ENCODE peak calls at places on chromosome 11, in ten cellular contexts. K, N, A, I, R, W, F, G, J and M are unnamed samples.

GRCh38 chr11:47907499-47907898 is 59.3 kb upstream of the NUP160 start:
- DNase-seq in G (no peak), N (peak), J (no peak), R (no peak), K (no peak), W (peak), F (no peak), I (no peak), A (peak), M (no peak)

GRCh38 chr11:19474954-19475811 is 234.4 kb upstream of the E2F8 start:
- DNase-seq in A (no peak), I (no peak), G (no peak), W (no peak), J (no peak), K (peak), N (no peak), F (no peak), R (no peak), M (no peak)

GRCh38 chr11:129323896-129324522 is 51.6 kb upstream of the BARX2 start:
- DNase-seq in N (peak), W (peak), A (no peak), R (no peak), I (no peak), G (no peak), K (no peak), F (no peak), J (no peak), M (no peak)

GRCh38 chr11:11291432-11292015 is 61.5 kb downstream of the CSNK2A3 start:
- DNase-seq in A (no peak), I (no peak), R (no peak), G (no peak), W (no peak), F (no peak), N (no peak), J (no peak), K (no peak), M (no peak)

GRCh38 chr11:13333456-13333957 is 55.9 kb downstream of the BMAL1 start:
- DNase-seq in W (no peak), J (no peak), K (no peak), I (no peak), F (no peak), G (no peak), R (no peak), A (peak), N (no peak), M (no peak)

GRCh38 chr11:74330065-74330858 is 18.8 kb upstream of the P4HA3 start:
- DNase-seq in N (peak), R (no peak), W (peak), K (no peak), A (peak), F (no peak), I (no peak), J (peak), G (no peak), M (peak)

GRCh38 chr11:99208813-99209212 is 188.1 kb downstream of the CNTN5 start:
- DNase-seq in K (no peak), F (no peak), W (no peak), I (no peak), A (no peak), J (no peak), N (no peak), R (no peak), G (no peak), M (no peak)

GRCh38 chr11:70661763-70662501 is 263.6 kb downstream of the CTTN start:
- DNase-seq in W (no peak), R (no peak), K (peak), F (no peak), I (no peak), N (no peak), G (no peak), J (no peak), A (peak), M (peak)

GRCh38 chr11:78564037-78564888 is 10.4 kb downstream of the NARS2 start:
- DNase-seq in A (peak), R (no peak), F (no peak), K (peak), W (peak), G (no peak), I (peak), N (peak), J (peak), M (peak)

GRCh38 chr11:58575377-58576020 is at the start of gene LPXN:
- DNase-seq in I (no peak), R (no peak), W (peak), A (peak), K (no peak), J (peak), F (no peak), G (no peak), N (no peak), M (peak)

GRCh38 chr11:35373284-35373933 is 45.9 kb downstream of the SLC1A2 start:
- DNase-seq in W (no peak), I (no peak), J (no peak), R (no peak), A (no peak), K (no peak), N (no peak), F (no peak), G (no peak), M (no peak)

GRCh38 chr11:95134491-95134890 is 44.8 kb downstream of the ENDOD1 start:
- DNase-seq in G (no peak), J (no peak), A (peak), N (peak), I (no peak), R (no peak), W (peak), F (no peak), K (no peak), M (peak)

GRCh38 chr11:47980093-47980906 is at the start of gene PTPRJ:
- DNase-seq in K (peak), G (peak), N (peak), R (peak), A (peak), W (peak), I (no peak), F (no peak), J (peak), M (no peak)

GRCh38 chr11:11984563-11984962 is 23.9 kb downstream of the DKK3 start:
- DNase-seq in N (no peak), F (no peak), W (no peak), K (no peak), R (peak), G (no peak), I (no peak), J (no peak), A (no peak), M (no peak)

GRCh38 chr11:63838150-63838681 is 694 bp upstream of the MARK2 start:
- DNase-seq in W (no peak), F (no peak), I (no peak), N (no peak), J (no peak), G (no peak), R (no peak), A (no peak), K (no peak), M (no peak)

GRCh38 chr11:31959711-31960110 is 131.2 kb upstream of the RCN1 start:
- DNase-seq in N (no peak), J (no peak), G (no peak), K (no peak), I (no peak), A (peak), F (no peak), R (no peak), W (no peak), M (peak)

GRCh38 chr11:110347660-110348059 is 51.2 kb upstream of the RDX start:
- DNase-seq in F (no peak), R (no peak), K (no peak), I (no peak), G (no peak), J (no peak), N (no peak), A (no peak), W (no peak), M (no peak)

GRCh38 chr11:122071680-122072321 is 44.2 kb downstream of the BLID start:
- DNase-seq in J (no peak), R (no peak), A (no peak), K (peak), F (no peak), G (no peak), N (no peak), I (no peak), W (no peak), M (no peak)

GRCh38 chr11:13135385-13136271 is 126.5 kb downstream of the RASSF10 start:
- DNase-seq in G (no peak), F (no peak), K (peak), N (peak), I (peak), A (peak), J (peak), W (peak), R (no peak), M (peak)

GRCh38 chr11:117385906-117386305 is 58.3 kb downstream of the CEP164 start:
- DNase-seq in G (no peak), N (no peak), F (no peak), J (no peak), W (no peak), R (peak), A (no peak), K (no peak), I (no peak), M (no peak)

GRCh38 chr11:83070044-83070877 is 1.4 kb downstream of the RAB30 start:
- DNase-seq in F (no peak), I (no peak), N (peak), A (peak), J (peak), G (no peak), R (no peak), W (peak), K (peak), M (peak)

GRCh38 chr11:124899376-124900145 is 1.9 kb upstream of the ROBO4 start:
- DNase-seq in R (peak), K (no peak), I (no peak), F (no peak), J (peak), G (no peak), A (no peak), W (no peak), N (no peak), M (no peak)
- TF ChIP-seq CTCF in R (no peak), K (peak), I (peak), F (no peak), J (peak), G (no peak), A (no peak), W (no peak), N (peak), M (peak)

DNA sequence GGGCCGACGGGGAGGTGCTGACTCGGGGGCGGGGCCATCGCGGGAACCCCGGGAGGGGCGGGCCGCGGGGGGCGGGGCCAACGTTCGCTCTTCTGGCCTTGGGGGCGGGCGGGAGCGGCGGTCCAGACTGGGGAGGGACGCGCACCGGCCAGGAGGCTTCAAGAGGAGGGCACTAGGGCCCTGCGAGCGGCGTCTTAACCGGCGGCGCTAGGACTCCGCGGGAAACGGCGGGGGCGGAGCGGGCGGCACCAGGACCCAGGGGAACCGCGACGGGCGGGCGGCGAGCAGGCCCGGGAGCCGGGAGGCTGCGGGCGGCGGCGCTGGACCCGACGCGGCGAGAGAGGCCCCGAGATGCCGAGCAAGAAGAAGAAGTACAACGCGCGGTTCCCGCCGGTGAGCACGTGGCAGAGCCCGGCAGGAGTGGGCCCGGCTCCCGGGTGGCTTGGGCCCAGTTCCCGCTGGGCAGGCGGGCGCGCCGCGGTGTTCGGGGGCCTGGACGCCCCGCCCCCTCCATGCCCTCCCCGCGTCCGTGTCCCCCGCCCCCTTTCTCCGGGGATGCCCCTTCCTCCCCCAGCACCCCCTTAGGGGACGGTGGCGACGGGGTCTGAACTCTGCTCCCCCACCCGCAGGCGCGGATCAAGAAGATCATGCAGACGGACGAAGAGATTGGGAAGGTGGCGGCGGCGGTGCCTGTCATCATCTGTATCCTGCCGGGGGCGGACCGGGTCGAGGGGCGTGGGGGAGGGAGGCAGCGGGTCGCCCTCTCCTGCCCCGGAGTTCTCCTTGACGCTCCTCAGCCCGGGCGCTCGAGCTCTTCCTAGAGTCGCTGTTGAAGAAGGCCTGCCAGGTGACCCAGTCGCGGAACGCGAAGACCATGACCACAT is at the start of gene DRAP1:
- DNase-seq in J (peak), W (peak), G (peak), K (peak), I (peak), A (peak), F (peak), R (peak), N (peak), M (peak)
- TF ChIP-seq CTCF in J (no peak), W (no peak), G (peak), K (no peak), I (no peak), A (no peak), F (no peak), R (no peak), N (no peak), M (no peak)

DNA sequence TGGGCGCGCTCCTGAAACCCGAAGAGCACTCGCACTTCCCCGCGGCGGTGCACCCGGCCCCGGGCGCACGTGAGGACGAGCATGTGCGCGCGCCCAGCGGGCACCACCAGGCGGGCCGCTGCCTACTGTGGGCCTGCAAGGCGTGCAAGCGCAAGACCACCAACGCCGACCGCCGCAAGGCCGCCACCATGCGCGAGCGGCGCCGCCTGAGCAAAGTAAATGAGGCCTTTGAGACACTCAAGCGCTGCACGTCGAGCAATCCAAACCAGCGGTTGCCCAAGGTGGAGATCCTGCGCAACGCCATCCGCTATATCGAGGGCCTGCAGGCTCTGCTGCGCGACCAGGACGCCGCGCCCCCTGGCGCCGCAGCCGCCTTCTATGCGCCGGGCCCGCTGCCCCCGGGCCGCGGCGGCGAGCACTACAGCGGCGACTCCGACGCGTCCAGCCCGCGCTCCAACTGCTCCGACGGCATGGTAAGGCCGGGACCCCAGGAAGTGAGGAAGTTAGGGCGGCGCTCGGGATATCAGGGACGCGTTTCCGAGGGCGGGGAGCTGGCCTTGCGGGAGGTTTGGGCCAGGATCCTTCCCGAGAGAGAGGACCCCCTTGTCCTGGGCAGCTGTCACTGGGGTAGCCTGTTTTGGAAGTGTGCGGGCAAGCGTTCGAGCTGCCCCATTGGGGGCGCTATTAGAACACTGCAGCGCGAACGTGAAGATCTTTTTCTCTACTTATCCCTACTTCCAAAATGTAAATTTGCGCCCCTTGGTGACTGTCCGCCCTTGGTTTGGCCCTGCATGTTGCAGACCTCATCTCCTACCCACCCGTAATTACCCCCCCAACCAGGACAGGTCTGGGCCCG is 797 bp downstream of the MYOD1 start:
- DNase-seq in K (peak), F (no peak), R (no peak), I (no peak), J (peak), W (peak), A (peak), G (no peak), N (peak), M (no peak)
- TF ChIP-seq CTCF in K (peak), F (no peak), R (no peak), I (peak), J (peak), W (peak), A (no peak), G (peak), N (no peak), M (peak)

DNA sequence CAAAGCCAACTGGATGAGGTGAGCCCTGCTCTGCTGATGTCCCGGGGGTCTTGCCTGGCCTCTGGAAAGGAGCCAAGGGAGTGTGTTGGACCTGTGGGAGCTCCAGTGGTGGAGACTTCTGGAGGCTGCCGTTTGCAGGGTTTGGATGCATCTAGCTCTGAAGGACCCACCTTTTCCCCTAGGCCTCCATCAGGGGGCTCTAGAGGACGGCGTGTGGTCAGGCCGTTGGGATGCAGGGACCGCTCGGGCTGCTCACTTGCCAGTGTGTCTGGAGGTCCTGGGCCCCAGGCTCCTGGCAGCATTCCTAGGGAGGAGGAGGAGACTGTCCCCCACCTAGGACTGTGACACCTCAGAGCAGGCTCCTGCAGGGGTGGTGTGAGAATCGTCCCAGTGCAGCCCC is 58.3 kb downstream of the PRDM11 start:
- DNase-seq in A (no peak), J (no peak), F (no peak), K (peak), W (peak), N (no peak), I (no peak), R (no peak), G (no peak), M (no peak)
- TF ChIP-seq CTCF in A (no peak), J (no peak), F (no peak), K (peak), W (peak), N (no peak), I (peak), R (no peak), G (peak), M (no peak)